ENCODE peak calls at places on chromosomes 1 and 21, in five cellular contexts. G is transverse colon, Z is non-pigmented ciliary epithelial cell, L is GM12864, J is left lobe of liver. R is an unnamed sample.

GRCh38 chr1:6180215-6180577 is at the start of gene CHD5:
- DNase-seq in G (no peak), Z (no peak), L (no peak), J (no peak), R (no peak)

GRCh38 chr21:33859373-33860102 is 56.1 kb downstream of the ATP5PO start:
- DNase-seq in G (no peak), Z (no peak), L (no peak), J (no peak), R (no peak)

GRCh38 chr1:235910357-235911299 is 43.9 kb upstream of the LYST start:
- DNase-seq in G (no peak), Z (peak), L (no peak), J (no peak), R (no peak)

GRCh38 chr21:19122371-19122770 is 718.8 kb upstream of the TMPRSS15 start:
- DNase-seq in G (no peak), Z (no peak), L (no peak), J (no peak), R (no peak)

GRCh38 chr1:200877839-200878551 is 5.2 kb downstream of the GPR25 start:
- DNase-seq in G (no peak), Z (no peak), L (no peak), J (no peak), R (no peak)

GRCh38 chr1:223776075-223776814 is 63.9 kb downstream of the CAPN2 start:
- DNase-seq in G (no peak), Z (peak), L (no peak), J (no peak), R (no peak)

GRCh38 chr1:168372307-168372706 is 91.6 kb downstream of the TBX19 start:
- DNase-seq in G (no peak), Z (no peak), L (no peak), J (no peak), R (no peak)

GRCh38 chr1:80918365-80918764 is 882.4 kb upstream of the ADGRL2 start:
- DNase-seq in G (no peak), Z (no peak), L (no peak), J (no peak), R (no peak)

GRCh38 chr1:230204852-230205251 is 137.8 kb downstream of the GALNT2 start:
- DNase-seq in G (peak), Z (no peak), L (no peak), J (no peak), R (peak)

GRCh38 chr1:83996621-83997020 is 2.3 kb downstream of the TTLL7 start:
- DNase-seq in G (no peak), Z (no peak), L (no peak), J (no peak), R (no peak)

GRCh38 chr1:24586119-24586518 is 30.2 kb downstream of the NCMAP start:
- DNase-seq in G (no peak), Z (no peak), L (no peak), J (no peak), R (no peak)

GRCh38 chr1:145707183-145707867 is at the start of gene PDZK1:
- DNase-seq in G (no peak), Z (no peak), L (no peak), J (peak), R (peak)

GRCh38 chr1:14940285-14940890 is 213.2 kb upstream of the TMEM51 start:
- DNase-seq in G (no peak), Z (no peak), L (no peak), J (no peak), R (no peak)

GRCh38 chr21:42215942-42216725 is 2.8 kb upstream of the ABCG1 start:
- DNase-seq in G (no peak), Z (no peak), L (no peak), J (no peak), R (no peak)

GRCh38 chr1:230285351-230285750 is 140.8 kb downstream of the PGBD5 start:
- DNase-seq in G (no peak), Z (no peak), L (no peak), J (no peak), R (peak)

GRCh38 chr1:212290608-212291007 is 5.4 kb downstream of the PPP2R5A start:
- DNase-seq in G (no peak), Z (no peak), L (no peak), J (no peak), R (no peak)

GRCh38 chr1:156419863-156420208 is 50.8 kb downstream of the RHBG start:
- DNase-seq in G (no peak), Z (no peak), L (no peak), J (no peak), R (peak)

GRCh38 chr1:22710688-22711024 is at the start of gene EPHB2:
- DNase-seq in G (peak), Z (no peak), L (no peak), J (no peak), R (peak)

GRCh38 chr1:158496379-158496778 is 24.4 kb downstream of the OR10R2 start:
- DNase-seq in G (no peak), Z (no peak), L (no peak), J (no peak), R (no peak)

GRCh38 chr1:197304626-197305200 is 36.7 kb downstream of the CRB1 start:
- DNase-seq in G (no peak), Z (no peak), L (no peak), J (no peak), R (no peak)

GRCh38 chr1:110094931-110095654 is 17.1 kb upstream of the UBL4B start:
- DNase-seq in G (no peak), Z (no peak), L (no peak), J (no peak), R (no peak)

GRCh38 chr1:7856345-7856744 is 3.5 kb upstream of the UTS2 start:
- DNase-seq in G (no peak), Z (no peak), L (no peak), J (no peak), R (no peak)

GRCh38 chr1:91608876-91609275 is 108.2 kb downstream of the CDC7 start:
- DNase-seq in G (no peak), Z (no peak), L (no peak), J (no peak), R (no peak)

GRCh38 chr1:22473952-22474351 is 22.3 kb downstream of the ZBTB40 start:
- DNase-seq in G (no peak), Z (no peak), L (no peak), J (no peak), R (no peak)

GRCh38 chr1:160168609-160169369 is 17.4 kb downstream of the ATP1A4 start:
- DNase-seq in G (no peak), Z (no peak), L (no peak), J (no peak), R (no peak)

GRCh38 chr1:184152944-184153343 is 101.4 kb downstream of the TSEN15 start:
- DNase-seq in G (no peak), Z (no peak), L (no peak), J (no peak), R (no peak)

GRCh38 chr1:210143465-210144062 is 89.0 kb upstream of the SERTAD4 start:
- DNase-seq in G (peak), Z (peak), L (peak), J (peak), R (peak)

GRCh38 chr1:184943998-184944397 is 30.3 kb downstream of the NIBAN1 start:
- DNase-seq in G (no peak), Z (no peak), L (no peak), J (no peak), R (no peak)

GRCh38 chr1:41870076-41870562 is 48.6 kb downstream of the HIVEP3 start:
- DNase-seq in G (no peak), Z (no peak), L (no peak), J (no peak), R (no peak)

GRCh38 chr1:201270616-201271390 is 12.5 kb upstream of the PKP1 start:
- DNase-seq in G (no peak), Z (no peak), L (no peak), J (no peak), R (no peak)

GRCh38 chr21:36640260-36641244 is 58.4 kb upstream of the SIM2 start:
- DNase-seq in G (no peak), Z (no peak), L (no peak), J (no peak), R (no peak)

GRCh38 chr1:9239622-9240401 is 5.2 kb downstream of the H6PD start:
- DNase-seq in G (peak), Z (peak), L (no peak), J (peak), R (peak)

GRCh38 chr21:36424592-36424991 is 39.4 kb downstream of the CHAF1B start:
- DNase-seq in G (no peak), Z (no peak), L (no peak), J (no peak), R (no peak)

GRCh38 chr1:154856544-154856943 is 13.5 kb downstream of the KCNN3 start:
- DNase-seq in G (no peak), Z (no peak), L (no peak), J (no peak), R (no peak)

GRCh38 chr1:101112051-101112770 is 86.6 kb upstream of the DPH5 start:
- DNase-seq in G (peak), Z (no peak), L (peak), J (no peak), R (peak)